ENCODE peak calls at places on chromosomes 13 and 19, in six cellular contexts. One of them, this sample, is unnamed.

GRCh38 chr19:41309225-41310030 is 544 bp upstream of the CCDC97 start:
- DNase-seq in CD4-positive, alpha-beta T cell: no peak
- DNase-seq in pancreas: no peak
- DNase-seq in endodermal cell: peak
- DNase-seq in stomach: no peak
- DNase-seq in kidney: no peak
- DNase-seq in this sample: no peak

GRCh38 chr19:6026390-6026897 is 48.5 kb upstream of the RANBP3 start:
- DNase-seq in CD4-positive, alpha-beta T cell: no peak
- DNase-seq in pancreas: peak
- DNase-seq in endodermal cell: peak
- DNase-seq in stomach: no peak
- DNase-seq in kidney: peak
- DNase-seq in this sample: no peak

GRCh38 chr19:47445937-47446402 is 25.7 kb downstream of the SLC8A2 start:
- DNase-seq in CD4-positive, alpha-beta T cell: peak
- DNase-seq in pancreas: peak
- DNase-seq in endodermal cell: peak
- DNase-seq in stomach: peak
- DNase-seq in kidney: peak
- DNase-seq in this sample: peak

GRCh38 chr19:36436531-36436930 is 18.1 kb upstream of the ZFP82 start:
- DNase-seq in CD4-positive, alpha-beta T cell: no peak
- DNase-seq in pancreas: no peak
- DNase-seq in endodermal cell: no peak
- DNase-seq in stomach: no peak
- DNase-seq in kidney: no peak
- DNase-seq in this sample: no peak

GRCh38 chr13:113113846-113114271 is 8.3 kb downstream of the F7 start:
- DNase-seq in CD4-positive, alpha-beta T cell: no peak
- DNase-seq in pancreas: no peak
- DNase-seq in endodermal cell: peak
- DNase-seq in stomach: no peak
- DNase-seq in kidney: peak
- DNase-seq in this sample: no peak

GRCh38 chr13:49657241-49657641 is 28.9 kb downstream of the ARL11 start:
- DNase-seq in CD4-positive, alpha-beta T cell: no peak
- DNase-seq in pancreas: no peak
- DNase-seq in endodermal cell: peak
- DNase-seq in stomach: no peak
- DNase-seq in kidney: no peak
- DNase-seq in this sample: no peak

GRCh38 chr19:1102407-1103106 is 1.2 kb upstream of the GPX4 start:
- DNase-seq in CD4-positive, alpha-beta T cell: no peak
- DNase-seq in pancreas: peak
- DNase-seq in endodermal cell: no peak
- DNase-seq in stomach: peak
- DNase-seq in kidney: no peak
- DNase-seq in this sample: no peak

GRCh38 chr19:9835507-9835949 is 410 bp downstream of the PIN1 start:
- DNase-seq in CD4-positive, alpha-beta T cell: no peak
- DNase-seq in pancreas: peak
- DNase-seq in endodermal cell: no peak
- DNase-seq in stomach: no peak
- DNase-seq in kidney: no peak
- DNase-seq in this sample: no peak

GRCh38 chr19:53308339-53308811 is 25.2 kb upstream of the ZNF845 start:
- DNase-seq in CD4-positive, alpha-beta T cell: no peak
- DNase-seq in pancreas: peak
- DNase-seq in endodermal cell: peak
- DNase-seq in stomach: no peak
- DNase-seq in kidney: no peak
- DNase-seq in this sample: no peak

GRCh38 chr19:1111641-1112253 is 8.0 kb downstream of the GPX4 start:
- DNase-seq in CD4-positive, alpha-beta T cell: no peak
- DNase-seq in pancreas: peak
- DNase-seq in endodermal cell: no peak
- DNase-seq in stomach: no peak
- DNase-seq in kidney: peak
- DNase-seq in this sample: no peak

GRCh38 chr19:17333611-17334413 is 843 bp downstream of the ANO8 start:
- DNase-seq in CD4-positive, alpha-beta T cell: peak
- DNase-seq in pancreas: no peak
- DNase-seq in endodermal cell: peak
- DNase-seq in stomach: peak
- DNase-seq in kidney: no peak
- DNase-seq in this sample: no peak

GRCh38 chr13:63184693-63185092 is 1769.0 kb upstream of the PCDH20 start:
- DNase-seq in CD4-positive, alpha-beta T cell: no peak
- DNase-seq in pancreas: no peak
- DNase-seq in endodermal cell: peak
- DNase-seq in stomach: no peak
- DNase-seq in kidney: no peak
- DNase-seq in this sample: no peak

GRCh38 chr19:35318679-35319448 is 10.1 kb upstream of the CD22 start:
- DNase-seq in CD4-positive, alpha-beta T cell: no peak
- DNase-seq in pancreas: peak
- DNase-seq in endodermal cell: no peak
- DNase-seq in stomach: peak
- DNase-seq in kidney: peak
- DNase-seq in this sample: no peak

GRCh38 chr19:12665281-12665573 is 1.3 kb downstream of the MAN2B1 start:
- DNase-seq in CD4-positive, alpha-beta T cell: peak
- DNase-seq in pancreas: no peak
- DNase-seq in endodermal cell: no peak
- DNase-seq in stomach: peak
- DNase-seq in kidney: no peak
- DNase-seq in this sample: no peak

GRCh38 chr13:40269086-40269485 is 397.4 kb downstream of the FOXO1 start:
- DNase-seq in CD4-positive, alpha-beta T cell: no peak
- DNase-seq in pancreas: no peak
- DNase-seq in endodermal cell: no peak
- DNase-seq in stomach: no peak
- DNase-seq in kidney: no peak
- DNase-seq in this sample: no peak

GRCh38 chr13:40469581-40470282 is 196.7 kb downstream of the FOXO1 start:
- DNase-seq in CD4-positive, alpha-beta T cell: no peak
- DNase-seq in pancreas: no peak
- DNase-seq in endodermal cell: no peak
- DNase-seq in stomach: no peak
- DNase-seq in kidney: no peak
- DNase-seq in this sample: no peak

GRCh38 chr19:8484331-8484894 is 18.0 kb downstream of the PRAM1 start:
- DNase-seq in CD4-positive, alpha-beta T cell: no peak
- DNase-seq in pancreas: peak
- DNase-seq in endodermal cell: no peak
- DNase-seq in stomach: peak
- DNase-seq in kidney: no peak
- DNase-seq in this sample: no peak

GRCh38 chr19:14580623-14581237 is 2.2 kb upstream of the CLEC17A start:
- DNase-seq in CD4-positive, alpha-beta T cell: no peak
- DNase-seq in pancreas: no peak
- DNase-seq in endodermal cell: no peak
- DNase-seq in stomach: no peak
- DNase-seq in kidney: no peak
- DNase-seq in this sample: no peak
- TF ChIP-seq CTCF in CD4-positive, alpha-beta T cell: no peak
- TF ChIP-seq CTCF in pancreas: no peak
- TF ChIP-seq CTCF in endodermal cell: peak
- TF ChIP-seq CTCF in stomach: no peak
- TF ChIP-seq CTCF in kidney: no peak
- TF ChIP-seq CTCF in this sample: no peak

DNA sequence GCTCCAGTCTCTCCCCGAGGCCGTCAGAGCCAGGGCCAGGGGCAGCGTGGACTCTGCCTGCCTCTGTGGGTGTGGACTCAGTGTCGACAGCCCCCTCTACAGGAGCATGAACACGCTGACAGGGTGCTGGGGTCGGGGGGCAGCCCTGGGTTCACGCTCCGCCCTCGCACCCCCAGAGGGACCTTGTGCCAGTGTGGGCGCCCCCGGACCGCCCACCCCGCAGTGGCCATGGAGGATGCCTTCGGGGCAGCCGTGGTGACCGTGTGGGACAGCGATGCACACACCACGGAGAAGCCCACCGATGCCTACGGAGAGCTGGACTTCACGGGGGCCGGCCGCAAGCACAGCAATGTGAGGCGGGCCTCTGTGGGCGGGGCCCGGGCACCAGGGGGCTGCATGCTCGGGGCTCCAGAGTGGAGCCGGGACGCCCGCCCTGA is 8.3 kb downstream of the TRPM4 start:
- DNase-seq in CD4-positive, alpha-beta T cell: no peak
- DNase-seq in pancreas: no peak
- DNase-seq in endodermal cell: peak
- DNase-seq in stomach: no peak
- DNase-seq in kidney: no peak
- DNase-seq in this sample: peak
- TF ChIP-seq CTCF in CD4-positive, alpha-beta T cell: no peak
- TF ChIP-seq CTCF in pancreas: no peak
- TF ChIP-seq CTCF in endodermal cell: peak
- TF ChIP-seq CTCF in stomach: no peak
- TF ChIP-seq CTCF in kidney: no peak
- TF ChIP-seq CTCF in this sample: no peak

GRCh38 chr19:4547303-4548237 is 7.7 kb upstream of the LRG1 start:
- DNase-seq in CD4-positive, alpha-beta T cell: no peak
- DNase-seq in pancreas: peak
- DNase-seq in endodermal cell: peak
- DNase-seq in stomach: peak
- DNase-seq in kidney: no peak
- DNase-seq in this sample: no peak
- TF ChIP-seq CTCF in CD4-positive, alpha-beta T cell: no peak
- TF ChIP-seq CTCF in pancreas: no peak
- TF ChIP-seq CTCF in endodermal cell: peak
- TF ChIP-seq CTCF in stomach: no peak
- TF ChIP-seq CTCF in kidney: no peak
- TF ChIP-seq CTCF in this sample: no peak

DNA sequence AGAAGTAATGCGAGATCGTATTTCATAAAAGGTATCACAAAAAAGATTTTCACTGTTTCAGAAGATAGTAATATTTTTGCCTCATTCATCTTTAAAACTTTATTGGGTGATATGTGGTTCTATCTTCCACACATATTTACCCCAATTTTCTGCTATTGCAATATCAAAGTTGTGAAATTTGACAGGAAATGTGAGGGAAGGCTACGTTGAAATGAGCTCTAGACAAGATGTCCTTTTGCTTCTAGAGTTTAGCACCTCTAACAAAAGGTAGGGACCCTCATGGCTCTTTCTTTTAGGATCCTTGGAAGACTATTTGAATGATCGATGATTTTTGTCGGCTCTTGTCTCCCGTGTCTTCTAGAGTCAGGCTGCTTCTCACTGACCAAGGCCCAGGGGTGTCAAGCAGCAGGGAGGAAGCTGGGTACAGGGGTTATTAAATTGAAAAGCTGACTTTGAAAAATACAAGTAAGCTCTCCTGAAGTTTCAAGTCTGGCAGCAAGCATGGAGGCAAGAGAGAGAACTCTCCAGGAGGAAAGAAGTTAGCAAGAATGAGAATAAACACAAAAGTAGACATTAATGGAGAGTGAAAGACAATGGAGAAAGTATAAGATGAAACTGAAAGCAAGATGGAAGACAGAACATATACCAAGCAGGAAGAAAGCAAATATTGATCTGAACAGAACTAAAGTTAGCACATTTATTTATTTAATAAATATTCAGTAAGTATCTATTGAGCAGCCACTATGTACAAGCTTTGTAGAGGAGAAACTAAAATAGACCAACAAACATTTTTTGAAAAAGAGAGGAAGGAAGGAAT is 73.4 kb downstream of the RUBCNL start:
- DNase-seq in CD4-positive, alpha-beta T cell: no peak
- DNase-seq in pancreas: no peak
- DNase-seq in endodermal cell: no peak
- DNase-seq in stomach: no peak
- DNase-seq in kidney: no peak
- DNase-seq in this sample: no peak
- TF ChIP-seq CTCF in CD4-positive, alpha-beta T cell: no peak
- TF ChIP-seq CTCF in pancreas: no peak
- TF ChIP-seq CTCF in endodermal cell: no peak
- TF ChIP-seq CTCF in stomach: no peak
- TF ChIP-seq CTCF in kidney: no peak
- TF ChIP-seq CTCF in this sample: no peak

DNA sequence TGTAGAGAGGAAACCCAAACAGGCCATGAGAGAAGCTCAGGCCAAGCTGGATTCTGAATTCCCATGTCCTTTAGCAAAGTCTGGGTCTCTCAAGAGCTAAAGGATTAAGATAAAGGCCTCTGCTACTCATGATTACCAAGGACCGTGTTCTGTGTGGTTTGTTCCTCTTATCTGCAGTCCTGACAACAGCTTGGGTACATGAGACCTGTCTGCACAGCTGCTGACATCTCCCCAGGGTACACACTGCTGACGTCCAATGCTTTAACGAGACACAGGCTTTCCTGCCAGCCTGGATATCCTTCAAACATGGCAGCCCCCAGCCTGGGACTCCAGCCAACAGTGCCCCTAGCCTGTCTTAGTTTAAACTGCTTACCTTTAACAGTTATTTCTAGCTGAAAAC is 211.0 kb downstream of the SLC7A1 start:
- DNase-seq in CD4-positive, alpha-beta T cell: no peak
- DNase-seq in pancreas: no peak
- DNase-seq in endodermal cell: no peak
- DNase-seq in stomach: no peak
- DNase-seq in kidney: no peak
- DNase-seq in this sample: no peak
- TF ChIP-seq CTCF in CD4-positive, alpha-beta T cell: no peak
- TF ChIP-seq CTCF in pancreas: no peak
- TF ChIP-seq CTCF in endodermal cell: no peak
- TF ChIP-seq CTCF in stomach: no peak
- TF ChIP-seq CTCF in kidney: no peak
- TF ChIP-seq CTCF in this sample: no peak

GRCh38 chr19:48913114-48913513 is 13.0 kb downstream of the NUCB1 start:
- DNase-seq in CD4-positive, alpha-beta T cell: no peak
- DNase-seq in pancreas: no peak
- DNase-seq in endodermal cell: no peak
- DNase-seq in stomach: no peak
- DNase-seq in kidney: no peak
- DNase-seq in this sample: no peak

GRCh38 chr19:48918071-48918470 is 15.4 kb upstream of the DHDH start:
- DNase-seq in CD4-positive, alpha-beta T cell: no peak
- DNase-seq in pancreas: no peak
- DNase-seq in endodermal cell: no peak
- DNase-seq in stomach: no peak
- DNase-seq in kidney: no peak
- DNase-seq in this sample: no peak

GRCh38 chr19:48910803-48911202 is 10.7 kb downstream of the NUCB1 start:
- DNase-seq in CD4-positive, alpha-beta T cell: no peak
- DNase-seq in pancreas: no peak
- DNase-seq in endodermal cell: no peak
- DNase-seq in stomach: no peak
- DNase-seq in kidney: no peak
- DNase-seq in this sample: no peak

GRCh38 chr19:48915757-48916156 is 15.6 kb downstream of the NUCB1 start:
- DNase-seq in CD4-positive, alpha-beta T cell: no peak
- DNase-seq in pancreas: no peak
- DNase-seq in endodermal cell: no peak
- DNase-seq in stomach: no peak
- DNase-seq in kidney: no peak
- DNase-seq in this sample: no peak

GRCh38 chr19:48914181-48914580 is 14.1 kb downstream of the NUCB1 start:
- DNase-seq in CD4-positive, alpha-beta T cell: no peak
- DNase-seq in pancreas: no peak
- DNase-seq in endodermal cell: no peak
- DNase-seq in stomach: no peak
- DNase-seq in kidney: no peak
- DNase-seq in this sample: no peak
- TF ChIP-seq CTCF in CD4-positive, alpha-beta T cell: no peak
- TF ChIP-seq CTCF in pancreas: no peak
- TF ChIP-seq CTCF in endodermal cell: no peak
- TF ChIP-seq CTCF in stomach: no peak
- TF ChIP-seq CTCF in kidney: no peak
- TF ChIP-seq CTCF in this sample: no peak